ENCODE peak calls at places on chromosome 9, in eight cellular contexts. One of them, this sample, is unnamed.

GRCh38 chr9:111897831-111898144 is 1.2 kb downstream of the UGCG start:
- DNase-seq in hepatocyte: no peak
- DNase-seq in cardiac muscle cell: no peak
- DNase-seq in Panc1: no peak
- DNase-seq in left lung: no peak
- DNase-seq in right atrium auricular region: no peak
- DNase-seq in HL-60: no peak
- DNase-seq in mesendoderm: no peak
- DNase-seq in this sample: no peak

GRCh38 chr9:93096811-93097382 is 880 bp downstream of the CARD19 start:
- DNase-seq in hepatocyte: no peak
- DNase-seq in cardiac muscle cell: no peak
- DNase-seq in Panc1: no peak
- DNase-seq in left lung: peak
- DNase-seq in right atrium auricular region: no peak
- DNase-seq in HL-60: no peak
- DNase-seq in mesendoderm: no peak
- DNase-seq in this sample: no peak

GRCh38 chr9:38020251-38021076 is 48.6 kb downstream of the SHB start:
- DNase-seq in hepatocyte: no peak
- DNase-seq in cardiac muscle cell: no peak
- DNase-seq in Panc1: no peak
- DNase-seq in left lung: no peak
- DNase-seq in right atrium auricular region: no peak
- DNase-seq in HL-60: peak
- DNase-seq in mesendoderm: no peak
- DNase-seq in this sample: no peak

GRCh38 chr9:27600254-27600653 is 27.0 kb upstream of the C9orf72 start:
- DNase-seq in hepatocyte: peak
- DNase-seq in cardiac muscle cell: no peak
- DNase-seq in Panc1: no peak
- DNase-seq in left lung: no peak
- DNase-seq in right atrium auricular region: no peak
- DNase-seq in HL-60: no peak
- DNase-seq in mesendoderm: peak
- DNase-seq in this sample: no peak

GRCh38 chr9:79592736-79593493 is 21.1 kb downstream of the TLE4 start:
- DNase-seq in hepatocyte: no peak
- DNase-seq in cardiac muscle cell: no peak
- DNase-seq in Panc1: no peak
- DNase-seq in left lung: no peak
- DNase-seq in right atrium auricular region: no peak
- DNase-seq in HL-60: peak
- DNase-seq in mesendoderm: no peak
- DNase-seq in this sample: no peak

GRCh38 chr9:123044556-123044955 is 11.1 kb downstream of the GPR21 start:
- DNase-seq in hepatocyte: no peak
- DNase-seq in cardiac muscle cell: no peak
- DNase-seq in Panc1: no peak
- DNase-seq in left lung: no peak
- DNase-seq in right atrium auricular region: no peak
- DNase-seq in HL-60: no peak
- DNase-seq in mesendoderm: no peak
- DNase-seq in this sample: no peak

GRCh38 chr9:100785946-100786345 is 208.1 kb downstream of the CAVIN4 start:
- DNase-seq in hepatocyte: no peak
- DNase-seq in cardiac muscle cell: no peak
- DNase-seq in Panc1: no peak
- DNase-seq in left lung: no peak
- DNase-seq in right atrium auricular region: no peak
- DNase-seq in HL-60: no peak
- DNase-seq in mesendoderm: no peak
- DNase-seq in this sample: no peak

GRCh38 chr9:38087934-38088925 is 19.2 kb upstream of the SHB start:
- DNase-seq in hepatocyte: peak
- DNase-seq in cardiac muscle cell: peak
- DNase-seq in Panc1: peak
- DNase-seq in left lung: peak
- DNase-seq in right atrium auricular region: peak
- DNase-seq in HL-60: no peak
- DNase-seq in mesendoderm: peak
- DNase-seq in this sample: peak

GRCh38 chr9:104923289-104923688 is 4.7 kb downstream of the ABCA1 start:
- DNase-seq in hepatocyte: no peak
- DNase-seq in cardiac muscle cell: no peak
- DNase-seq in Panc1: no peak
- DNase-seq in left lung: no peak
- DNase-seq in right atrium auricular region: no peak
- DNase-seq in HL-60: no peak
- DNase-seq in mesendoderm: no peak
- DNase-seq in this sample: no peak

GRCh38 chr9:130364619-130365322 is 80.0 kb upstream of the ASS1 start:
- DNase-seq in hepatocyte: no peak
- DNase-seq in cardiac muscle cell: no peak
- DNase-seq in Panc1: no peak
- DNase-seq in left lung: no peak
- DNase-seq in right atrium auricular region: no peak
- DNase-seq in HL-60: no peak
- DNase-seq in mesendoderm: no peak
- DNase-seq in this sample: no peak

GRCh38 chr9:119268985-119269384 is 100.2 kb downstream of the BRINP1 start:
- DNase-seq in hepatocyte: no peak
- DNase-seq in cardiac muscle cell: no peak
- DNase-seq in Panc1: no peak
- DNase-seq in left lung: no peak
- DNase-seq in right atrium auricular region: no peak
- DNase-seq in HL-60: no peak
- DNase-seq in mesendoderm: no peak
- DNase-seq in this sample: no peak

GRCh38 chr9:121561385-121562222 is 62.0 kb upstream of the GGTA1 start:
- DNase-seq in hepatocyte: no peak
- DNase-seq in cardiac muscle cell: no peak
- DNase-seq in Panc1: no peak
- DNase-seq in left lung: no peak
- DNase-seq in right atrium auricular region: no peak
- DNase-seq in HL-60: no peak
- DNase-seq in mesendoderm: no peak
- DNase-seq in this sample: no peak

GRCh38 chr9:112059145-112059979 is 115.7 kb downstream of the SUSD1 start:
- DNase-seq in hepatocyte: peak
- DNase-seq in cardiac muscle cell: no peak
- DNase-seq in Panc1: no peak
- DNase-seq in left lung: no peak
- DNase-seq in right atrium auricular region: no peak
- DNase-seq in HL-60: no peak
- DNase-seq in mesendoderm: no peak
- DNase-seq in this sample: no peak

GRCh38 chr9:89891221-89892052 is 286.6 kb downstream of the GADD45G start:
- DNase-seq in hepatocyte: no peak
- DNase-seq in cardiac muscle cell: no peak
- DNase-seq in Panc1: no peak
- DNase-seq in left lung: peak
- DNase-seq in right atrium auricular region: no peak
- DNase-seq in HL-60: no peak
- DNase-seq in mesendoderm: no peak
- DNase-seq in this sample: no peak

GRCh38 chr9:115630126-115630840 is 512.3 kb upstream of the TNC start:
- DNase-seq in hepatocyte: no peak
- DNase-seq in cardiac muscle cell: no peak
- DNase-seq in Panc1: no peak
- DNase-seq in left lung: no peak
- DNase-seq in right atrium auricular region: no peak
- DNase-seq in HL-60: no peak
- DNase-seq in mesendoderm: no peak
- DNase-seq in this sample: no peak

GRCh38 chr9:115625954-115626353 is 508.0 kb upstream of the TNC start:
- DNase-seq in hepatocyte: no peak
- DNase-seq in cardiac muscle cell: no peak
- DNase-seq in Panc1: no peak
- DNase-seq in left lung: no peak
- DNase-seq in right atrium auricular region: no peak
- DNase-seq in HL-60: no peak
- DNase-seq in mesendoderm: no peak
- DNase-seq in this sample: no peak

GRCh38 chr9:115627511-115627910 is 509.6 kb upstream of the TNC start:
- DNase-seq in hepatocyte: no peak
- DNase-seq in cardiac muscle cell: no peak
- DNase-seq in Panc1: no peak
- DNase-seq in left lung: no peak
- DNase-seq in right atrium auricular region: no peak
- DNase-seq in HL-60: no peak
- DNase-seq in mesendoderm: no peak
- DNase-seq in this sample: no peak

GRCh38 chr9:115633099-115633498 is 515.1 kb upstream of the TNC start:
- DNase-seq in hepatocyte: no peak
- DNase-seq in cardiac muscle cell: no peak
- DNase-seq in Panc1: no peak
- DNase-seq in left lung: no peak
- DNase-seq in right atrium auricular region: no peak
- DNase-seq in HL-60: no peak
- DNase-seq in mesendoderm: no peak
- DNase-seq in this sample: no peak

DNA sequence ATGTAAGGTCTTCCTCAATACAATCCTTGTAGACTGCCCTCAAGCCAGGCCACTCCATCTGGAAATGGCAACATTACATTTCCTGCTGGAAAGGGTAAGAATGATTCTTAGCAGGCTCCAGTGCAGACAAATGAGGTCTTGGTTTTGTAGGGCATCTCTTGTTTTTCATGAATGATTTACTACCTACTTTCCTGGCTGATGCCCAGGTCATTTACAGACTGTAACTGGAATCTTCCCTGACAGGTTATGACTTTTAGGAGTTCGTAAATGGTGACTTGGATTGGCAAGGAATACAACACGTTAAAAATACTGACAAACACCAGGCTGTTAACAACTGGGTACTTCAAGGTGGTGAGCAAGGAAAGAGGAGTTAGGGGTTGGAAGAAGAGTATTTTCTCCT is 510.5 kb upstream of the TNC start:
- DNase-seq in hepatocyte: no peak
- DNase-seq in cardiac muscle cell: no peak
- DNase-seq in Panc1: no peak
- DNase-seq in left lung: no peak
- DNase-seq in right atrium auricular region: no peak
- DNase-seq in HL-60: no peak
- DNase-seq in mesendoderm: no peak
- DNase-seq in this sample: no peak
- H3K27ac ChIP-seq in hepatocyte: no peak
- H3K27ac ChIP-seq in cardiac muscle cell: no peak
- H3K27ac ChIP-seq in Panc1: no peak
- H3K27ac ChIP-seq in left lung: no peak
- H3K27ac ChIP-seq in right atrium auricular region: no peak
- H3K27ac ChIP-seq in HL-60: no peak
- H3K27ac ChIP-seq in mesendoderm: no peak
- H3K27ac ChIP-seq in this sample: no peak

DNA sequence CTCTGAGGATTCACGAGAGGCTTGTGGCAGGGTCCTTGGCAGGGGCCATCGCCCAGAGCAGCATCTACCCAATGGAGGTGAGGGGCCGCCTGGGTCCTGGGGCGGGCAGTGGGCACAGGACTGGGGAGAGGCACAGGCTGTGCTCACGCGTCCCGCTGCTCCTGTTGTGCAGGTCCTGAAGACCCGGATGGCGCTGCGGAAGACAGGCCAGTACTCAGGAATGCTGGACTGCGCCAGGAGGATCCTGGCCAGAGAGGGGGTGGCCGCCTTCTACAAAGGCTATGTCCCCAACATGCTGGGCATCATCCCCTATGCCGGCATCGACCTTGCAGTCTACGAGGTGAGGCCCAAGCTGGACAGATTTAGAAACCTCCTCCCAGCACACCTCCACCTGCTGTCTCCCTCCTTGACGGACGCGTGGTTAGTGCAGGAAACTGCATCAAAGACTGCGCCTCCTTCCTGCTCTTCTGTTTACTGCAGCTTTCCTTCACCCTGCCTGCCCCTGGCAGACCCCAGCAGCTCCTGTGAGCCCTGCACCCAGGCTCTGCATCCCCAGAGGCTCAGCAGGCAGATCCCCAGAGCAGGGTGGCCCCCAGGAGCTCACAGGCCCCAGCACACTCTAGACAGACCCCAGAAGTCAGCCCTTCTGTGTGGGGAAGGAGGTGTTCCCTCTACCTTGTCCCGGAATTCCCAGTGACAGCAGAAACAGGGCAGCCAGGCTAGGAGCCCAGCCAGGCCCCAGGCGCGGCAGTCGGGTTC is 21.2 kb downstream of the PTGES2 start:
- DNase-seq in hepatocyte: no peak
- DNase-seq in cardiac muscle cell: no peak
- DNase-seq in Panc1: no peak
- DNase-seq in left lung: peak
- DNase-seq in right atrium auricular region: no peak
- DNase-seq in HL-60: no peak
- DNase-seq in mesendoderm: no peak
- DNase-seq in this sample: peak
- H3K27ac ChIP-seq in hepatocyte: no peak
- H3K27ac ChIP-seq in cardiac muscle cell: no peak
- H3K27ac ChIP-seq in Panc1: no peak
- H3K27ac ChIP-seq in left lung: no peak
- H3K27ac ChIP-seq in right atrium auricular region: peak
- H3K27ac ChIP-seq in HL-60: no peak
- H3K27ac ChIP-seq in mesendoderm: no peak
- H3K27ac ChIP-seq in this sample: no peak

DNA sequence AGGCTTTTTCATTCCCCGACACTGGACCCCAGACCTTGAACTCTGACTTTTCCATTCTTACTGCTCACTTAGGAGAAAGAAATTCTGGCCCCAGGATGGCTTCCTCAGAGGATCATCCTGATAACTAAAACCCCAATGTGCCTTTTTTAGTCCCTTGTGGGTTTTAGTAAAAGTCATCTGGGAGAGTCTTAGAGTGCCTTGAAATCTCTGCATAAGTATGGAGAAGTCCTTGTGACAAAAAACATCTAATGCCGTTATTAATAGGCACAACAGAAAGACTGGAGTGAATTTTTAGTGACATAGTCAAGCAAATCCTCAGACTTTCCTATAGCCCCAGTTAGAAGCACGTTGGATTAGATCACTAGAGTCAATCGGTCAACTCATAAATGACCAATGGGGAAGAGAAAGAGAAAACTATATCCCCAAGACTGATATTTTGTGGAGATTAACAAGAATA is 108.2 kb upstream of the MPDZ start:
- DNase-seq in hepatocyte: no peak
- DNase-seq in cardiac muscle cell: no peak
- DNase-seq in Panc1: no peak
- DNase-seq in left lung: no peak
- DNase-seq in right atrium auricular region: no peak
- DNase-seq in HL-60: no peak
- DNase-seq in mesendoderm: no peak
- DNase-seq in this sample: no peak
- H3K27ac ChIP-seq in hepatocyte: peak
- H3K27ac ChIP-seq in cardiac muscle cell: no peak
- H3K27ac ChIP-seq in Panc1: no peak
- H3K27ac ChIP-seq in left lung: peak
- H3K27ac ChIP-seq in right atrium auricular region: peak
- H3K27ac ChIP-seq in HL-60: no peak
- H3K27ac ChIP-seq in mesendoderm: no peak
- H3K27ac ChIP-seq in this sample: no peak

DNA sequence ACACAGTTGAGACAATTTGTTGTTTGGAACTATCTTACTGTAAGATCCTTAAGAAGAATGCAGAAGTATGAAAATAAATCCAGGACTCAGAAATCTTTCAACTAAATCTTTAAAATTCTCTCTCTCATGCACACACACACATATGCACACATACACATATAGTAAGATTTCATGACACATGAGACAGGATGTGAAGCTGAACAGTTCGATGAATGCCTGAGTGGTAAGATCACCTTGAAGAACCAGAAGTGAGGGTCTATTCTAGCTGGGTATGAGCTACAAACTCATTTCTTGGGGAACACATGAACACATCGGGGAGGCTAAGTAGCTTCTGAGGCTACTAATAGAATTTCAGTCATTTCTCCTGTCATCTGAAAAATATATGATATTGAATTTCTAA is 153.6 kb downstream of the TMC1 start:
- DNase-seq in hepatocyte: no peak
- DNase-seq in cardiac muscle cell: no peak
- DNase-seq in Panc1: no peak
- DNase-seq in left lung: no peak
- DNase-seq in right atrium auricular region: no peak
- DNase-seq in HL-60: no peak
- DNase-seq in mesendoderm: no peak
- DNase-seq in this sample: no peak
- H3K27ac ChIP-seq in hepatocyte: no peak
- H3K27ac ChIP-seq in cardiac muscle cell: no peak
- H3K27ac ChIP-seq in Panc1: no peak
- H3K27ac ChIP-seq in left lung: no peak
- H3K27ac ChIP-seq in right atrium auricular region: no peak
- H3K27ac ChIP-seq in HL-60: no peak
- H3K27ac ChIP-seq in mesendoderm: no peak
- H3K27ac ChIP-seq in this sample: no peak